ENCODE peak calls at places on chromosomes 11 and 22, in ten cellular contexts. Y, N, M, F, C, S, O, L, A and W are unnamed samples.

GRCh38 chr22:41092023-41092817 is at the start of gene EP300:
- DNase-seq in Y (peak), N (peak), M (peak), F (peak), C (peak), S (peak), O (peak), L (peak), A (peak), W (no peak)

GRCh38 chr11:7204778-7205177 is 46.9 kb upstream of the SYT9 start:
- DNase-seq in Y (peak), N (no peak), M (no peak), F (no peak), C (no peak), S (no peak), O (no peak), L (peak), A (peak), W (peak)

GRCh38 chr22:24982301-24983056 is 30.0 kb downstream of the KIAA1671 start:
- DNase-seq in Y (no peak), N (no peak), M (no peak), F (no peak), C (no peak), S (no peak), O (no peak), L (no peak), A (no peak), W (no peak)

GRCh38 chr22:39739338-39740027 is 154.1 kb downstream of the ENTHD1 start:
- DNase-seq in Y (no peak), N (no peak), M (no peak), F (no peak), C (no peak), S (no peak), O (no peak), L (no peak), A (no peak), W (no peak)

GRCh38 chr22:29114392-29114791 is 41.6 kb downstream of the KREMEN1 start:
- DNase-seq in Y (no peak), N (no peak), M (no peak), F (no peak), C (no peak), S (no peak), O (no peak), L (no peak), A (no peak), W (no peak)

GRCh38 chr22:29062286-29062949 is 787 bp upstream of the C22orf31 start:
- DNase-seq in Y (no peak), N (no peak), M (no peak), F (no peak), C (no peak), S (no peak), O (no peak), L (no peak), A (no peak), W (no peak)

GRCh38 chr11:1089738-1090599 is 15.3 kb downstream of the MUC2 start:
- DNase-seq in Y (no peak), N (no peak), M (no peak), F (no peak), C (no peak), S (no peak), O (no peak), L (no peak), A (no peak), W (no peak)

GRCh38 chr11:117583063-117583801 is 213.8 kb downstream of the DSCAML1 start:
- DNase-seq in Y (no peak), N (no peak), M (no peak), F (no peak), C (no peak), S (no peak), O (no peak), L (no peak), A (no peak), W (no peak)

GRCh38 chr22:44200855-44201550 is 20.3 kb downstream of the PARVG start:
- DNase-seq in Y (no peak), N (no peak), M (no peak), F (peak), C (no peak), S (no peak), O (no peak), L (no peak), A (no peak), W (no peak)

GRCh38 chr22:36546932-36547331 is 18.0 kb upstream of the EIF3D start:
- DNase-seq in Y (peak), N (no peak), M (peak), F (no peak), C (no peak), S (peak), O (no peak), L (peak), A (peak), W (no peak)

GRCh38 chr11:17782145-17782544 is 47.6 kb downstream of the KCNC1 start:
- DNase-seq in Y (no peak), N (no peak), M (no peak), F (no peak), C (no peak), S (no peak), O (no peak), L (no peak), A (no peak), W (no peak)

GRCh38 chr11:45580399-45580798 is 85.0 kb downstream of the CHST1 start:
- DNase-seq in Y (peak), N (peak), M (peak), F (no peak), C (no peak), S (no peak), O (no peak), L (no peak), A (peak), W (peak)

GRCh38 chr11:121755191-121755590 is 302.4 kb upstream of the SORL1-AS1 start:
- DNase-seq in Y (no peak), N (no peak), M (no peak), F (no peak), C (no peak), S (no peak), O (no peak), L (no peak), A (no peak), W (no peak)

GRCh38 chr11:61148016-61148640 is 13.1 kb downstream of the VPS37C start:
- DNase-seq in Y (no peak), N (no peak), M (no peak), F (no peak), C (no peak), S (no peak), O (peak), L (no peak), A (no peak), W (no peak)

GRCh38 chr11:17508816-17509215 is 32.2 kb upstream of the ABCC8 start:
- DNase-seq in Y (no peak), N (no peak), M (no peak), F (no peak), C (no peak), S (no peak), O (no peak), L (no peak), A (no peak), W (no peak)

GRCh38 chr11:15807827-15808226 is 548.5 kb downstream of the SOX6 start:
- DNase-seq in Y (no peak), N (no peak), M (no peak), F (no peak), C (no peak), S (no peak), O (no peak), L (no peak), A (no peak), W (no peak)

GRCh38 chr11:1453611-1454386 is 32.8 kb downstream of the MOB2 start:
- DNase-seq in Y (no peak), N (peak), M (peak), F (no peak), C (no peak), S (no peak), O (peak), L (peak), A (no peak), W (no peak)

GRCh38 chr11:34154059-34154875 is 48.8 kb downstream of the NAT10 start:
- DNase-seq in Y (no peak), N (no peak), M (no peak), F (no peak), C (no peak), S (no peak), O (no peak), L (no peak), A (no peak), W (no peak)

GRCh38 chr11:71198141-71198822 is 54.1 kb downstream of the SHANK2 start:
- DNase-seq in Y (no peak), N (no peak), M (no peak), F (peak), C (no peak), S (no peak), O (no peak), L (no peak), A (no peak), W (no peak)

GRCh38 chr11:120853435-120853834 is 170.5 kb upstream of the TBCEL start:
- DNase-seq in Y (no peak), N (no peak), M (no peak), F (no peak), C (no peak), S (no peak), O (no peak), L (no peak), A (no peak), W (no peak)

GRCh38 chr11:47992959-47993820 is 12.8 kb downstream of the PTPRJ start:
- DNase-seq in Y (peak), N (no peak), M (no peak), F (no peak), C (no peak), S (peak), O (no peak), L (peak), A (no peak), W (no peak)

GRCh38 chr11:70763606-70764005 is 365.3 kb downstream of the CTTN start:
- DNase-seq in Y (peak), N (no peak), M (no peak), F (no peak), C (no peak), S (peak), O (no peak), L (no peak), A (no peak), W (no peak)

GRCh38 chr11:25423436-25424184 is 908.3 kb upstream of the ANO3 start:
- DNase-seq in Y (peak), N (no peak), M (peak), F (no peak), C (no peak), S (no peak), O (no peak), L (peak), A (peak), W (peak)

GRCh38 chr11:17612221-17613188 is 65.4 kb downstream of the OTOG start:
- DNase-seq in Y (no peak), N (no peak), M (no peak), F (peak), C (no peak), S (no peak), O (no peak), L (no peak), A (no peak), W (no peak)

GRCh38 chr11:64545605-64546004 is 45.4 kb upstream of the SLC22A12 start:
- DNase-seq in Y (peak), N (no peak), M (peak), F (no peak), C (no peak), S (no peak), O (no peak), L (peak), A (no peak), W (peak)

GRCh38 chr11:15507592-15507991 is 392.9 kb downstream of the INSC start:
- DNase-seq in Y (peak), N (no peak), M (no peak), F (no peak), C (no peak), S (no peak), O (no peak), L (no peak), A (no peak), W (no peak)

GRCh38 chr11:69360606-69361005 is 66.7 kb downstream of the MYEOV start:
- DNase-seq in Y (no peak), N (no peak), M (no peak), F (no peak), C (peak), S (no peak), O (no peak), L (no peak), A (no peak), W (no peak)

GRCh38 chr22:42169055-42169469 is 38.5 kb upstream of the CYP2D6 start:
- DNase-seq in Y (peak), N (peak), M (no peak), F (no peak), C (peak), S (no peak), O (peak), L (peak), A (peak), W (peak)

GRCh38 chr22:47032091-47032943 is 269.9 kb downstream of the TBC1D22A start:
- DNase-seq in Y (no peak), N (no peak), M (no peak), F (peak), C (no peak), S (no peak), O (no peak), L (no peak), A (no peak), W (no peak)

GRCh38 chr22:39942433-39943213 is 17.6 kb upstream of the TMA7B start:
- DNase-seq in Y (no peak), N (no peak), M (no peak), F (no peak), C (no peak), S (no peak), O (no peak), L (no peak), A (no peak), W (no peak)

GRCh38 chr11:10920205-10920604 is 62.4 kb upstream of the ZBED5 start:
- DNase-seq in Y (no peak), N (no peak), M (no peak), F (no peak), C (no peak), S (no peak), O (no peak), L (no peak), A (no peak), W (peak)

GRCh38 chr11:531826-532511 is 3.4 kb downstream of the HRAS start:
- DNase-seq in Y (no peak), N (no peak), M (no peak), F (peak), C (no peak), S (no peak), O (no peak), L (no peak), A (no peak), W (no peak)

GRCh38 chr11:134901955-134902707 is 490.1 kb upstream of the B3GAT1 start:
- DNase-seq in Y (no peak), N (no peak), M (no peak), F (no peak), C (no peak), S (no peak), O (no peak), L (no peak), A (no peak), W (no peak)

GRCh38 chr22:19767427-19768380 is 7.1 kb downstream of the TBX1 start:
- DNase-seq in Y (no peak), N (no peak), M (no peak), F (peak), C (no peak), S (no peak), O (no peak), L (no peak), A (no peak), W (no peak)

GRCh38 chr11:119094816-119095065 is 6.9 kb downstream of the DPAGT1 start:
- DNase-seq in Y (peak), N (peak), M (peak), F (peak), C (no peak), S (peak), O (no peak), L (no peak), A (peak), W (no peak)

GRCh38 chr22:49936973-49937757 is 18.7 kb downstream of the CRELD2 start:
- DNase-seq in Y (no peak), N (no peak), M (no peak), F (no peak), C (no peak), S (no peak), O (peak), L (no peak), A (no peak), W (no peak)

GRCh38 chr22:24208012-24208749 is 26.9 kb downstream of the SUSD2 start:
- DNase-seq in Y (peak), N (peak), M (peak), F (no peak), C (no peak), S (peak), O (no peak), L (peak), A (peak), W (no peak)

GRCh38 chr11:66317766-66318575 is 1.1 kb upstream of the CD248 start:
- DNase-seq in Y (peak), N (no peak), M (no peak), F (peak), C (peak), S (no peak), O (no peak), L (no peak), A (no peak), W (no peak)